ENCODE peak calls at places on chromosomes 12 and 14, in six cellular contexts. P, K, W, T, Z and R are unnamed samples.
A peak's percentile ranks its signal among the peaks of the same experiment; 100 is the strongest.

GRCh38 chr14:76967788-76968187 is 60.7 kb downstream of the IRF2BPL start:
- DNase-seq in P (no peak), K (no peak), W (no peak), T (no peak), Z (no peak), R (no peak)

GRCh38 chr14:103613517-103613916 is 15.5 kb upstream of the KLC1 start:
- DNase-seq in P (no peak), K (no peak), W (no peak), T (no peak), Z (no peak), R (no peak)

GRCh38 chr14:58788655-58789054 is 150.9 kb downstream of the DACT1 start:
- DNase-seq in P (no peak), K (no peak), W (no peak), T (no peak), Z (no peak), R (no peak)

GRCh38 chr12:115251727-115252126 is 567.8 kb upstream of the TBX3 start:
- DNase-seq in P (no peak), K (no peak), W (no peak), T (no peak), Z (no peak), R (no peak)

GRCh38 chr14:106875503-106875902 is 1349.1 kb downstream of the TMEM121 start:
- DNase-seq in P (no peak), K (peak; percentile 56), W (no peak), T (no peak), Z (no peak), R (no peak)

GRCh38 chr14:104301731-104302460 is 163.5 kb downstream of the KIF26A start:
- DNase-seq in P (no peak), K (no peak), W (no peak), T (no peak), Z (no peak), R (no peak)

GRCh38 chr12:68481181-68481941 is 129.3 kb upstream of the RAP1B start:
- DNase-seq in P (peak; percentile 92), K (no peak), W (no peak), T (no peak), Z (no peak), R (peak; percentile 24)

GRCh38 chr12:68031881-68032739 is 42.9 kb downstream of the IFNG-AS1 start:
- DNase-seq in P (no peak), K (no peak), W (no peak), T (no peak), Z (no peak), R (no peak)

GRCh38 chr14:89190779-89191513 is 226.1 kb downstream of the FOXN3 start:
- DNase-seq in P (no peak), K (no peak), W (no peak), T (no peak), Z (no peak), R (no peak)

GRCh38 chr14:104868811-104869572 is 3.9 kb downstream of the CEP170B start:
- DNase-seq in P (no peak), K (no peak), W (no peak), T (no peak), Z (no peak), R (no peak)

GRCh38 chr12:128684357-128684756 is 139.4 kb downstream of the SLC15A4 start:
- DNase-seq in P (no peak), K (no peak), W (no peak), T (no peak), Z (no peak), R (no peak)

GRCh38 chr12:108890208-108890607 is 10.3 kb downstream of the DAO start:
- DNase-seq in P (no peak), K (peak; percentile 18), W (peak; percentile 24), T (peak; percentile 45), Z (no peak), R (no peak)

GRCh38 chr14:78974691-78975090 is 804.5 kb downstream of the NRXN3 start:
- DNase-seq in P (no peak), K (no peak), W (peak; percentile 35), T (no peak), Z (peak; percentile 44), R (no peak)

GRCh38 chr14:92690171-92691011 is 58.0 kb downstream of the LGMN start:
- DNase-seq in P (no peak), K (peak; percentile 64), W (peak; percentile 64), T (peak; percentile 28), Z (peak; percentile 32), R (no peak)

GRCh38 chr12:45914090-45914489 is 76.3 kb downstream of the SCAF11 start:
- DNase-seq in P (peak; percentile 35), K (no peak), W (peak; percentile 53), T (no peak), Z (peak; percentile 18), R (peak; percentile 30)

GRCh38 chr12:30884804-30885203 is 41.7 kb upstream of the TSPAN11 start:
- DNase-seq in P (no peak), K (peak; percentile 23), W (no peak), T (no peak), Z (no peak), R (no peak)
- TF ChIP-seq CTCF in P (no peak), K (no peak), W (no peak), T (no peak), Z (no peak), R (no peak)

GRCh38 chr12:25020621-25021243 is 71.8 kb upstream of the BCAT1 start:
- DNase-seq in P (no peak), K (no peak), W (no peak), T (no peak), Z (no peak), R (no peak)
- TF ChIP-seq CTCF in P (no peak), K (no peak), W (no peak), T (no peak), Z (no peak), R (no peak)

GRCh38 chr12:49535921-49536525 is 2.8 kb upstream of the KCNH3 start:
- DNase-seq in P (no peak), K (no peak), W (no peak), T (no peak), Z (no peak), R (no peak)
- TF ChIP-seq CTCF in P (no peak), K (no peak), W (no peak), T (no peak), Z (no peak), R (no peak)

DNA sequence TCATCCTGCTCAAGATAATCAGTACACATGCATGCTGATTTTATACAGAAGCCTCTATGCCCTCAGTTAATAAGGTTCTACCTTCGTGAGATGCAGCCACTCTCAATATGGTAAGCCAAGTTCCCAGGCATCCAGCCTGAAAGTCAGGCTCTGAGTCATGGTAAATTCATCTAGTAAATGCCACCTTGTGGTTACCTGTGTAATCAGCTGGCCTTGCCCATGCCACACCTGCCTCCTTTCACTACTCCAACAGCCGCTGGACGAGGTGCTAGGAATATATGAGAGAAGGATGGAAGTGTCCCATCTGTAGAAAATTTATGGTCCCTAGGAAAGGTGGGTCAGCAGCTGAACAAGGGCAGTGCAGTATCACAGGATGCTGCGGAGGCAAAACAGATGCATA is 207.3 kb downstream of the SSPN start:
- DNase-seq in P (no peak), K (peak; percentile 71), W (no peak), T (peak; percentile 21), Z (no peak), R (no peak)
- TF ChIP-seq CTCF in P (no peak), K (peak; percentile 48), W (no peak), T (no peak), Z (no peak), R (no peak)

GRCh38 chr14:72547999-72548398 is 345.9 kb downstream of the DPF3 start:
- DNase-seq in P (no peak), K (no peak), W (peak; percentile 6), T (no peak), Z (no peak), R (no peak)
- TF ChIP-seq CTCF in P (no peak), K (no peak), W (no peak), T (no peak), Z (no peak), R (no peak)